ENCODE peak calls at places on chromosomes 13 and 19, in eight cellular contexts. F is fibroblast of lung, H is psoas muscle, I is GM12865, G is astrocyte of the spinal cord, D is A549, A is sigmoid colon, C is ascending aorta. Q is an unnamed sample.

GRCh38 chr19:35828694-35829301 is 16.2 kb upstream of the PRODH2 start:
- DNase-seq in F (peak; percentile 73), H (peak; percentile 48), I (peak; percentile 30), G (peak; percentile 59), D (peak; percentile 70), A (no peak), C (no peak), Q (peak; percentile 67)

GRCh38 chr13:32695602-32696250 is 109.5 kb downstream of the PDS5B start:
- DNase-seq in F (peak; percentile 4), H (no peak), I (no peak), G (peak; percentile 14), D (no peak), A (no peak), C (no peak), Q (peak; percentile 3)

GRCh38 chr19:4134351-4134750 is 10.4 kb upstream of the MAP2K2 start:
- DNase-seq in F (no peak), H (no peak), I (no peak), G (no peak), D (no peak), A (no peak), C (no peak), Q (no peak)

GRCh38 chr19:39167461-39168257 is 29.1 kb upstream of the NCCRP1 start:
- DNase-seq in F (no peak), H (no peak), I (no peak), G (no peak), D (no peak), A (no peak), C (no peak), Q (no peak)

GRCh38 chr13:25648996-25649633 is 277.3 kb downstream of the ATP8A2 start:
- DNase-seq in F (no peak), H (no peak), I (no peak), G (no peak), D (no peak), A (no peak), C (no peak), Q (no peak)

GRCh38 chr13:75704194-75704941 is 68.2 kb downstream of the LMO7 start:
- DNase-seq in F (peak; percentile 54), H (no peak), I (no peak), G (peak; percentile 75), D (no peak), A (no peak), C (no peak), Q (peak; percentile 91)

GRCh38 chr19:38207543-38207942 is 16.5 kb downstream of the DPF1 start:
- DNase-seq in F (no peak), H (no peak), I (no peak), G (no peak), D (no peak), A (no peak), C (no peak), Q (no peak)

GRCh38 chr19:44113784-44114390 is 688 bp downstream of the ZNF225 start:
- DNase-seq in F (no peak), H (no peak), I (no peak), G (no peak), D (peak; percentile 46), A (no peak), C (no peak), Q (no peak)

DNA sequence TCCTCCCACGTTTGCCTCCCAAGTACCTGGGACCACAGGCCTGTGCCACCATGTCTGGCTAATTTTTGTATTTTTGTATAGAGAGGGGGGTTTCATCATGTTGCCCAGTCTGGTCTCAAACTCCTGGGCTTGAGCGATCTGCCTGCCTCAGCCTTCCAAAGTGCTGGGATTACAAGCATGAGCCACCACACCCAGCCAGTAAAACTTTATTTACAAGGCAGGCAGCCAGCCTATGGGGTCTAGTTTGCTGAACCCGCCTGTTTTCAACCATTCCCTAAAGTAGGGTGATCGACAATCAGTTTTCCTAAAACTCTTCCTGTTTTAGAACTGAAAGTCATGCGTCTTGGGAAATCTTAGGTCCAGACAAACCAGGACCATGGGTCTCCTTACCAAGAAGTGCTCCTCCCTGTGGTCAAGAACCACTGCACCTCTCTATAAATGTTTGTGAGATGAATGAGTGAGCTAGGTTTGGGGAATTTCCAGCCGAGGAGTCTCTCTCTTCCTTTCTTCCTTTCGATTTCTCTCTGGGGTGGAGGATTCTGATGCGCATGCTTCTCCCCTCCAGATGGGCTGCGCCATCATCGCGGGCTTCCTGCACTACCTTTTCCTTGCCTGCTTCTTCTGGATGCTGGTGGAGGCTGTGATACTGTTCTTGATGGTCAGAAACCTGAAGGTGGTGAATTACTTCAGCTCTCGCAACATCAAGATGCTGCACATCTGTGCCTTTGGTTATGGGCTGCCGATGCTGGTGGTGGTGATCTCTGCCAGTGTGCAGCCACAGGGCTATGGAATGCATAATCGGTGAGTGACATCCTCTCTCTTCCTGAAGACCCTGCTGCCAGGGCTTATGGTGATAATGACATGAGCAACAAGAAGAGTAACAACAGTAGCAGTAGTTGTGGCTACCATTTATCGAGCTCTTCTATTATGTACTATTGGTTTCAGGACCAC is 38.7 kb downstream of the ADGRE1 start:
- DNase-seq in F (no peak), H (no peak), I (peak; percentile 67), G (no peak), D (peak; percentile 46), A (no peak), C (no peak), Q (no peak)
- TF ChIP-seq CTCF in F (no peak), H (no peak), I (peak; percentile 15), G (no peak), D (peak; percentile 48), A (no peak), C (no peak), Q (no peak)

DNA sequence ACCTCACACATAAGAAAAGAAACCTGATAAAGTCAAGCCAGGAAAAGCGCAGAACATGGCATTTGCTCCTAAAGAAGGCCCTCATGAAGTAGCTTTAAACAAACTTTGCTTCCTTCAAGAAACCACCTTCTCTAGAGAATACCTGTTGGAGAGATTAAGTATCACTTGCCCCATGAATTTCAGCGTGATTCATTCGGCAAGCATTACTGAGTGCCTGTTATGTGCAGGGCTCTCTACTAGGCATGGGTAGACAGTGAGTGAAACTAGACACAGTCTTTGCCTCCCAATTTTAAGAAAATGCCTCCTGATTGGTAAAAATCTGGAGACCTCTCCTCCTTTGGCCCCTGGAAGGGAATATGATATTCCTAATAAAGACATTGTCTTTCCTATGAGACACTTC is 475.8 kb upstream of the NBEA start:
- DNase-seq in F (no peak), H (no peak), I (no peak), G (no peak), D (no peak), A (no peak), C (no peak), Q (no peak)
- H3K4me3 ChIP-seq in F (no peak overlapping the region), H (no peak overlapping the region), I (no peak overlapping the region), G (no peak overlapping the region), D (no peak overlapping the region), A (no peak overlapping the region), C (no peak overlapping the region), Q (no peak overlapping the region)

DNA sequence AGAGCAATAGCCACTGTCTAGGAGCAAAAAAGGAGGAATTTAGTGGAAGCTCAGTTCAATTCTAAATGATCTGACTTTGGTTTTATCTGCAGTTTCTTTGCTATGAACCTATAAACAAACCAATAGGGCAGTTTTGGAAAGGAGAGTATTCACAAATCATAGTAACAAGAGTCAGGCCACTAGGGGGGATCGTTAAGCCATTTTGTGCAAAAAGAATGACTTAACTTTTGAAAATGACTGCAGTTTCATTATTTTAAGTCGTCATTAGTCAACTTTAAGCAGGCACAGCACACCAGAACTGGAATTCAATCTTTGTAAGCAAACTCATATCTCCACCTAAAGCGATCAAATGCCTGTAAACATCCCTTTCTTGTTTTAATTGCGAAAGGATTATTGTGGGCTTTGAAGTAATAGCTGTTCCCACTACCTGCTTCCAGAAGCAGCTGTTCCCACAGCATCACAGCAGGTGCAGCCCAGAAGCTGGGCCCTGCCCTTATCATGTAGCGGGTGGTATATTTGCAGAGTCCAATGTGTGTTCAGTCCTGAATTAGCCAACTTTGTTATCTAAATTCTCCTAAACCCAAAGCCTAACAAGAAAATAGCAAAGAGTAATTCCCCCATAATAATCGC is 51.5 kb downstream of the SOX21 start:
- DNase-seq in F (peak; percentile 51), H (no peak), I (peak; percentile 47), G (peak; percentile 34), D (peak; percentile 11), A (no peak), C (no peak), Q (peak; percentile 39)
- TF ChIP-seq CTCF in F (peak; percentile 45), H (no peak), I (no peak), G (peak; percentile 39), D (peak; percentile 39), A (no peak), C (no peak), Q (peak; percentile 42)

DNA sequence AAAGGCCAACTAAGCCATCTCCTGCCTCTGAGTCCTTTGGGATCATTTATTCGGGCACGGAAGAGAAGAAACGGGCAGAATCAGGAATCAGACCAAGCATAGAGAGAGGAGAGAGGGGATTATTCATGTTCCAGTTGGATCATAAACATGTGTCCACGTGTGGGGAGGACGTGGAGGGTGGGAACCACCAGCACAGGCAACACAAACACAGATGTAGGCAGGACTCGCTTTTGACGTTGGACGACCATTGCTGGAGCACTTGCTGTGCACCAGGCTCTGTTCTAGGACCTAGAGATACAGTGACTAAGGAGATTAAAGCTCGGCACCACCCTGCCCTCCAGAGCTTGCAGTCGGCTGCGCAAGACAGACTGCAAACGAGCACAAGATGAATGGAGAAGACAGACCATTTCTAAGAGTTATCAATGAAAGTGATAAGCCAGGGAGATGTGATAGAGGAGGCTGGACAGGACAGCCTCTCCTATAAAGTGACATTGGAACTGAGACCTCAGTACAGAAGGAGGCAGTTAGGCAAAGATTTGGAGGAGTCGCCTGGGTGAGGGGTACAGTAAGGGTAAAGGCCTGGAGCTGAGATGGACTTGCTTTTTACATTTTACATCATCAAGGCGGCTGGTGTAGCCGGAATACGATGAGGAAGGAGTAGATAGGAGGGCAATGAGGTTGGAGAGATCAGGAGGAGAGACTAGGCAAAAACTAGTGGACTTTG is 716 bp downstream of the SH2D3A start:
- DNase-seq in F (no peak), H (no peak), I (no peak), G (no peak), D (no peak), A (no peak), C (no peak), Q (no peak)
- H3K4me3 ChIP-seq in F (no peak overlapping the region), H (peak overlapping the region; percentile 41), I (peak overlapping the region; percentile 76), G (no peak overlapping the region), D (peak overlapping the region; percentile 60), A (no peak overlapping the region), C (no peak overlapping the region), Q (no peak overlapping the region)

GRCh38 chr19:15810335-15810734 is 5.1 kb downstream of the OR10H1 start:
- DNase-seq in F (no peak), H (no peak), I (peak; percentile 20), G (no peak), D (no peak), A (no peak), C (no peak), Q (no peak)
- TF ChIP-seq CTCF in F (no peak), H (no peak), I (peak; percentile 23), G (no peak), D (peak; percentile 33), A (peak; percentile 47), C (peak; percentile 36), Q (no peak)